ENCODE peak calls at places on chromosome 15, in five cellular contexts. F, M, O, U and A are unnamed samples. For H3K79me1, the result is how much of the 10 kb centered on the place peaks cover.

GRCh38 chr15:70535071-70535954 is 228.0 kb downstream of the UACA start:
- DNase-seq in F (no peak), M (no peak), O (no peak), U (no peak), A (no peak)

GRCh38 chr15:77541421-77542181 is 91.1 kb downstream of the LINGO1 start:
- DNase-seq in F (no peak), M (no peak), O (peak), U (peak), A (peak)

GRCh38 chr15:68829068-68829467 is 8.4 kb upstream of the ANP32A start:
- DNase-seq in F (no peak), M (no peak), O (peak), U (no peak), A (peak)

GRCh38 chr15:31236184-31237041 is 90.2 kb upstream of the KLF13 start:
- DNase-seq in F (no peak), M (no peak), O (peak), U (peak), A (peak)

GRCh38 chr15:42364529-42364928 is 5.2 kb downstream of the CAPN3 start:
- DNase-seq in F (no peak), M (no peak), O (no peak), U (no peak), A (no peak)

GRCh38 chr15:35173444-35174118 is 88.5 kb upstream of the NANOGP8 start:
- DNase-seq in F (no peak), M (no peak), O (no peak), U (peak), A (peak)

GRCh38 chr15:72237286-72238224 is 6.6 kb upstream of the PKM start:
- DNase-seq in F (no peak), M (peak), O (peak), U (peak), A (peak)

GRCh38 chr15:31214864-31215489 is 111.7 kb upstream of the KLF13 start:
- DNase-seq in F (no peak), M (no peak), O (no peak), U (no peak), A (no peak)

GRCh38 chr15:101128191-101128590 is 123.7 kb downstream of the CHSY1 start:
- DNase-seq in F (no peak), M (no peak), O (peak), U (peak), A (peak)

GRCh38 chr15:45573961-45574629 is 13.1 kb upstream of the BLOC1S6 start:
- DNase-seq in F (peak), M (peak), O (peak), U (no peak), A (peak)

GRCh38 chr15:101305820-101306255 is 10.8 kb upstream of the SNRPA1 start:
- DNase-seq in F (no peak), M (no peak), O (no peak), U (no peak), A (no peak)

GRCh38 chr15:69380100-69380725 is 33.9 kb upstream of the KIF23 start:
- DNase-seq in F (no peak), M (no peak), O (peak), U (peak), A (peak)

GRCh38 chr15:38745611-38746010 is 181.0 kb upstream of the RASGRP1 start:
- DNase-seq in F (no peak), M (no peak), O (no peak), U (no peak), A (peak)

GRCh38 chr15:35540885-35541284 is 5.1 kb downstream of the DPH6 start:
- DNase-seq in F (no peak), M (no peak), O (no peak), U (peak), A (peak)

GRCh38 chr15:36608166-36608565 is 28.7 kb downstream of the CDIN1 start:
- DNase-seq in F (no peak), M (no peak), O (no peak), U (no peak), A (no peak)

GRCh38 chr15:31468911-31469800 is 142.5 kb downstream of the KLF13 start:
- DNase-seq in F (no peak), M (no peak), O (no peak), U (no peak), A (no peak)

GRCh38 chr15:67329984-67330733 is 75.6 kb downstream of the IQCH start:
- DNase-seq in F (no peak), M (no peak), O (no peak), U (no peak), A (no peak)

GRCh38 chr15:68335655-68336054 is 58.1 kb downstream of the FEM1B start:
- DNase-seq in F (no peak), M (no peak), O (no peak), U (no peak), A (no peak)

GRCh38 chr15:28131946-28132345 is 32.8 kb upstream of the OCA2 start:
- DNase-seq in F (no peak), M (no peak), O (no peak), U (no peak), A (no peak)

GRCh38 chr15:85770014-85770721 is 24.6 kb downstream of the KLHL25 start:
- DNase-seq in F (no peak), M (no peak), O (peak), U (no peak), A (no peak)

GRCh38 chr15:89656116-89656815 is 999 bp upstream of the KIF7 start:
- DNase-seq in F (no peak), M (no peak), O (no peak), U (peak), A (peak)

GRCh38 chr15:80694624-80695098 is 449 bp upstream of the ABHD17C start:
- DNase-seq in F (no peak), M (no peak), O (peak), U (peak), A (peak)

GRCh38 chr15:68719676-68720075 is 101.0 kb downstream of the ANP32A start:
- DNase-seq in F (no peak), M (no peak), O (no peak), U (no peak), A (no peak)

GRCh38 chr15:67105065-67105951 is 39.9 kb downstream of the SMAD3 start:
- DNase-seq in F (no peak), M (no peak), O (peak), U (peak), A (peak)

GRCh38 chr15:77649610-77650009 is 16.9 kb upstream of the LINGO1 start:
- DNase-seq in F (no peak), M (no peak), O (no peak), U (no peak), A (no peak)

GRCh38 chr15:34514251-34514760 is 69.1 kb downstream of the GOLGA8B start:
- DNase-seq in F (no peak), M (no peak), O (peak), U (no peak), A (peak)

GRCh38 chr15:83871808-83872559 is 218.1 kb downstream of the ADAMTSL3 start:
- DNase-seq in F (no peak), M (no peak), O (peak), U (peak), A (peak)

GRCh38 chr15:38029741-38030140 is 95.3 kb downstream of the TMCO5A start:
- DNase-seq in F (no peak), M (no peak), O (no peak), U (peak), A (no peak)

DNA sequence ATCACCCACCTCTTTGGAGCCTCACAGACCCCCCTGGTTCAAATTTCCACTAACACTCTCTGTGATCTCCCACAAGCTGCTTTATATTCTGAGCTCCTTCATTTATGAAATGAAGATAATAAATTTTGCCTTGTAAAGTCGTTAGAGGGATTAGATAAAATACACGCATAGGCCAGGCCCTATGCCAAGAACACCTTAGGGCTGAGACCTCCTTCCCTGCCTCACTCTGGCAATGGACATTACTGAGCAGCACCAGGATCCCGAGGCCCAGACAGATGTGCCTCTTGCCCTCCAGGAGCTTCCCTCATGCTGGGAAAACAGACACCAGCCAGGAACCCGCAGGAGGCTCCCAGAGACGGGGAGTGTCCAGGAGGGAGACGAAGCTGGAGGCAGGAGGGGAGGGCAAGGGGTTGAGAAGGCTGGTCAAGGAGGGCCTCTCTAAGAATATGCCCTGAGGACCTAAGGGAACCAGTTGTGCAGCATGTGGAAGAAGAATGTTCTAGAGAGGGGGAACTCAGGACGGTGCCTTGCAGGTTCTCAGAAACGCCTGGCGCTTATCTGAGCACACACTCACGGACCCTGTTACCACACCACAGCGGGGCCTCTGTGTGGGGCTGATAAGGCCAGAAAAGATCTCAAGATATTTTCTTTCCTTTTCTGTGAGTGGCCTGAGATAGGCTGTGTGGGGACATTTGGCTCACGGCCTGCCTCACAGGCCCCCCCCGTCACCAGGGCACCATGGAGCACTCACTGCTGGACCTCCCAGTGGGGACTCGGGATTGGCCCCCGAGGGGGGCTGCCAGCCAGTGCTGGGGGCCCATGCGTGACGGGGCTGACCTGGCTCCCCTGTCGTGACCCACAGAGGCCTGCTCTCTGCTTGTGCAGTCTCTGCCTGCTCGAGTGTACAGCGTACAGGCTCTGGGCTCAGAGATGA is 21.9 kb upstream of the CYP11A1 start:
- DNase-seq in F (no peak), M (no peak), O (peak), U (no peak), A (no peak)
- H3K79me1 ChIP-seq in F (under half), M (under half), O (under half), U (under half), A (under half)

GRCh38 chr15:88623632-88624031 is 2.5 kb downstream of the AEN start:
- DNase-seq in F (no peak), M (no peak), O (no peak), U (no peak), A (no peak)

GRCh38 chr15:88620995-88621772 is at the start of gene AEN:
- DNase-seq in F (peak), M (peak), O (peak), U (peak), A (peak)

GRCh38 chr15:88622605-88622975 is 1.4 kb downstream of the AEN start:
- DNase-seq in F (no peak), M (no peak), O (no peak), U (no peak), A (no peak)

GRCh38 chr15:88623061-88623460 is 1.9 kb downstream of the AEN start:
- DNase-seq in F (no peak), M (no peak), O (peak), U (peak), A (peak)

DNA sequence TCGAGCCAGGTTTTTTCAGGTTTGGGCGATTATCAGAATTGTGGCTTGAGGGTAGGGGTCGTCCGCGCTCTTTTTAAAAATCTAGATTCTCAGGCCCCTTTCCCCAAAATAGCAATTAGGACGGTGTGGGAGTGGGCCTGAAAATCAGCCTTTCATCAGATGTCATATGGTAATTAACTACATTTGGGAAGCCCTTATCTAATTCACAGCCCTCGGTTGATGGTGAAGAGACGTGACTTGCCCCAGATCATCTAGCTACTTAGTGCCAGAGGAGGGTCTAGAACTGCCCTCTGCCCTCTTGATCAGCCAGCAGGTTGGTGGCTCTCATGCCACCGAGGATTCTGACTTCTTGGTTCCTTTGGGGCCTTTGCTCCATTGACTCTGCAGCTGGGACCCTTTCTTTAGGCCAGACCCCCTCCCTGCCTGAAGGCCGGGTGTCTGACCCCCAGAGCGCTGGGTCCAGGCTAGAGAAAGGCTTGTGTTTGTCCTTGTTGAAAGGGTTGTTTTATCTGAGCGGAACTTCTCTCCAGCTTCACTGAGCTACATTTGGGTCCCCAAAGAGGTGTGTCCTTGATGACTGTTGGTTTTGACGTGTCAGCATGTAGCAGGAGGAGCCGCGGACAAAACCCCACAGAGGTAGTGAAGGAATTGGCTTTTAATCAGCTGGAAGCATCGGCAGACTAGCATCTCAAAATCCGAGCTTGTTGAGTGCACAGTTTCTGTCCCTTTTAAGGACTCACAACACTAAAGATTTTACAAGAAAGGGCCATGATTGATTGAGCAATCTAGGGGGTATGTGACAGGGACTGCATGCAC is 857 bp downstream of the AEN start:
- DNase-seq in F (no peak), M (no peak), O (no peak), U (peak), A (peak)
- H2BK15ac ChIP-seq in F (no peak), M (peak), O (no peak), U (peak), A (no peak)

DNA sequence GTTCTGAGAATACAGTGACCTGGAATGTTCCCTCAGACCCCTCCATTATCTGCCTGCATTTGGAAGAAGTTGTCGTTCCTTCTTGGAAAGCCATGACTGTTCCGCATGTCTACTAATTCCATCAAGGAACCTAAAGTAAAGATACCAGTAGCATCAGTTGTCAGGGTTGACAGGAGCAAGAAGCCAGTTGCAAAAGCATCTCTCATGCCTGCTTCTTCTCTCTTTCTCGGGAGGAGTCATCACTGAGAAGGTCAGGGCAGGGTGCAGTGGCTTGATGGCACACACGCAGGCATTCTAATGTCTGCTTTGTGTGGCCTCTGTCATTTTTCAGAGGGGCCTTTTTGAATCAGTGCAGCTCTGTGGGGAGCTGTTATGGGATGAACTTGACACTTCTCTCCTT is 276.6 kb upstream of the TPM1 start:
- DNase-seq in F (no peak), M (no peak), O (no peak), U (no peak), A (no peak)
- H3K79me1 ChIP-seq in F (under half), M (under half), O (under half), U (under half), A (under half)

GRCh38 chr15:47949815-47950214 is 171.0 kb upstream of the SLC24A5 start:
- DNase-seq in F (no peak), M (no peak), O (peak), U (no peak), A (no peak)

GRCh38 chr15:47951761-47952160 is 169.0 kb upstream of the SLC24A5 start:
- DNase-seq in F (no peak), M (no peak), O (no peak), U (no peak), A (no peak)

GRCh38 chr15:47950447-47950846 is 170.3 kb upstream of the SLC24A5 start:
- DNase-seq in F (no peak), M (no peak), O (no peak), U (no peak), A (no peak)

GRCh38 chr15:47944911-47945310 is 175.9 kb upstream of the SLC24A5 start:
- DNase-seq in F (no peak), M (no peak), O (no peak), U (no peak), A (no peak)

GRCh38 chr15:47945869-47946666 is 174.7 kb upstream of the SLC24A5 start:
- DNase-seq in F (no peak), M (no peak), O (no peak), U (no peak), A (no peak)
- H2BK15ac ChIP-seq in F (no peak), M (no peak), O (no peak), U (no peak), A (no peak)

DNA sequence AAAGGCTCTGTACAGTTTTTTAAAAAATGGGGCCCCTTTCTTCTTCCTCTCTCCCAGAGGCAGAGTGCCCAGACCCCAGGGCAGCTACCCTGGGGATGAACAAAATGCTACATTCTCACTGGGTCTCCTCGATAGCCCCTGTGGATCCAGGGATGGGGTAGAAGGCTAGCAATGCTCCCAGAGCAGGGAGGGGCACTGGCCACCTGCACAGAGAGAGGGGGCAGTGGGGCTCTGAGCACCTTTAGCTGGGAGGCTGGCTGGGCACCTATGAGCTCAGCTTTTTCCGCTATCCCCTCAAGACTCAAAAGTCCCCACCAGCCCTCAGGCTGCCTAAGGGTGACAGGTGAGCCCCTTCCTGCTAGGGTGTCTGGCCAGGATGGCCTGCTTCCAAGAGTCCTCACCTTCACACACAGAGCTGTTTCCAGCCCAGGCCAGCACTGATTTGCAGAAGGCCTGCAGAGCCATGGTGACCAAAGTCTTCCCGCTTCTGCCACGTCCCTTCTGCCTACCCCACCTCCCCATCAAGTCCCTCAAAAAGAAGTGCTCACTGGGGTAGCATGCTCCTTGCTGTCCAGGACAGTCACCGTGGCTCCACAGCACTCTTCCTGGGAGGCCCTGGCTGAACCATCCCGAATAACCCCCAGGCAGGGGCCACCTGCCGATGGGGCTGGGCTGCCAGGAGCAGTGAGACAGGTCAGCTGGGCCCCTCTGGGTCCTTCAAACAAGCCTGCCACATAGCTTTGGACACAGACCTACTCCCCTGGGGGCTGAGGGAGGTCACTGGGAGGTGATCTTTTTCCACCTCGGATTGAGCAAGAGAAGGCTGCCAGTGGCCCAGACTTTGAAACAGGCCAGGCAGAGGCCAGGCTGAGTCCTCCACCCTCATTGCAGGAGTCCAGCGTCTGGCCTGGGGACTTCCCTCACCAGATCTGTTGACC is 20.4 kb downstream of the BMF start:
- DNase-seq in F (no peak), M (no peak), O (no peak), U (no peak), A (peak)
- H3K79me1 ChIP-seq in F (under half), M (under half), O (under half), U (under half), A (under half)